ENCODE peak calls at places on chromosomes 12 and 14, in four cellular contexts. H is H9, Z is trophoblast cell, M is neuronal stem cell. F is an unnamed sample.
A peak's percentile ranks its signal among the peaks of the same experiment; 100 is the strongest.

GRCh38 chr14:59190372-59190771 is 1.9 kb downstream of the DAAM1 start:
- DNase-seq in M (peak; percentile 29), H (peak; percentile 73), Z (peak; percentile 12), F (no peak)

GRCh38 chr14:44657688-44658388 is 150.8 kb upstream of the FSCB start:
- DNase-seq in H (no peak), M (peak; percentile 20), Z (peak; percentile 7), F (peak; percentile 52)

GRCh38 chr14:45946251-45946650 is 693.2 kb upstream of the MIS18BP1 start:
- DNase-seq in Z (no peak), H (no peak), M (no peak), F (no peak)

GRCh38 chr12:94276725-94277124 is 128.3 kb downstream of the PLXNC1 start:
- DNase-seq in H (no peak), Z (no peak), M (no peak), F (no peak)

GRCh38 chr12:51923506-51924365 is 16.4 kb downstream of the ACVRL1 start:
- DNase-seq in Z (peak; percentile 61), H (peak; percentile 83), M (no peak), F (no peak)

GRCh38 chr12:131075611-131076010 is 121.9 kb downstream of the ADGRD1 start:
- DNase-seq in M (no peak), Z (no peak), H (peak; percentile 17), F (no peak)

GRCh38 chr14:32559595-32559994 is 230.5 kb downstream of the AKAP6 start:
- DNase-seq in Z (no peak), H (no peak), M (no peak), F (peak; percentile 19)

GRCh38 chr14:28515571-28515970 is 251.0 kb upstream of the FOXG1 start:
- DNase-seq in Z (no peak), H (no peak), M (no peak), F (no peak)

GRCh38 chr14:61780125-61780524 is 17.9 kb downstream of the SNAPC1 start:
- DNase-seq in H (no peak), Z (no peak), M (no peak), F (no peak)

GRCh38 chr12:93497456-93497855 is 30.1 kb downstream of the MRPL42 start:
- DNase-seq in M (no peak), Z (no peak), H (no peak), F (no peak)

GRCh38 chr14:104496095-104496494 is 83.5 kb upstream of the C14orf180 start:
- DNase-seq in H (peak; percentile 8), Z (no peak), M (no peak), F (no peak)

GRCh38 chr12:12282761-12283160 is 15.9 kb upstream of the LRP6 start:
- DNase-seq in Z (peak; percentile 66), M (no peak), H (no peak), F (peak; percentile 74)

GRCh38 chr12:91926810-91927209 is 218.8 kb downstream of the BTG1 start:
- DNase-seq in Z (peak; percentile 17), H (no peak), M (no peak), F (peak; percentile 92)

GRCh38 chr14:75279153-75279738 is 618 bp downstream of the FOS start:
- DNase-seq in M (no peak), Z (no peak), H (no peak), F (peak; percentile 61)

GRCh38 chr12:96606134-96606533 is 116.8 kb downstream of the CFAP54 start:
- DNase-seq in H (no peak), Z (no peak), M (no peak), F (no peak)

GRCh38 chr12:31742891-31743290 is 14.1 kb upstream of the AMN1 start:
- DNase-seq in M (no peak), H (no peak), Z (no peak), F (no peak)

GRCh38 chr14:97331526-97331925 is 534.3 kb downstream of the VRK1 start:
- DNase-seq in Z (peak; percentile 97), M (no peak), H (no peak), F (no peak)

GRCh38 chr14:69600304-69600891 is 11.0 kb upstream of the SUSD6 start:
- DNase-seq in H (no peak), M (no peak), Z (no peak), F (no peak)
- H3K23ac ChIP-seq in H (no peak overlapping the region), M (peak overlapping the region; percentile 73), Z (no peak overlapping the region), F (no peak overlapping the region)

GRCh38 chr12:67048371-67048770 is 220.8 kb upstream of the CAND1 start:
- DNase-seq in M (no peak), H (no peak), Z (peak; percentile 54), F (no peak)

GRCh38 chr12:67046062-67046461 is 223.1 kb upstream of the CAND1 start:
- DNase-seq in H (no peak), Z (peak; percentile 61), M (no peak), F (no peak)

GRCh38 chr12:67043771-67044170 is 225.4 kb upstream of the CAND1 start:
- DNase-seq in M (no peak), Z (no peak), H (no peak), F (no peak)

GRCh38 chr12:67045650-67046049 is 223.5 kb upstream of the CAND1 start:
- DNase-seq in M (no peak), Z (no peak), H (no peak), F (no peak)

DNA sequence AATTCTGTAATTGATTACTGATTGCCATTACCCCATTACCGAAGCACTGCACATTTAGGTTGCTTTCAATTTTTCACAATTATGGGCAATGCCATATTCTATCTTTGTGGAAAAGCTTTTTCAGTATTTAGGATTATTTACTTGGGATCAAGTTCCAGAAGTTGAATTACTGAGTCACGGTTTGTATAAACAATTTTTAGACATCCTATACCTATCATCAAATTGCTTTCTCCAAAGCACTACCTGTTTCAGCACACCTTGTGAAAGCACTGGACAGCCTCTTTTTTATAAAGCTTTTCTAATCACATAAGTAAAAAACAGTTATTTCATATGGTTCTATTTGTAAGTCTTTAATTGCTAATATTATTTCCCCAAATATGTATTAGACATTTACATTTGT is 221.5 kb upstream of the CAND1 start:
- DNase-seq in H (no peak), Z (no peak), M (no peak), F (no peak)
- H2AFZ ChIP-seq in H (no peak overlapping the region), Z (no peak overlapping the region), M (no peak overlapping the region), F (no peak overlapping the region)

GRCh38 chr12:106064622-106065021 is 74.1 kb downstream of the NUAK1 start:
- DNase-seq in Z (no peak), M (no peak), H (no peak), F (no peak)
- H3K23ac ChIP-seq in Z (no peak overlapping the region), M (no peak overlapping the region), H (no peak overlapping the region), F (no peak overlapping the region)

DNA sequence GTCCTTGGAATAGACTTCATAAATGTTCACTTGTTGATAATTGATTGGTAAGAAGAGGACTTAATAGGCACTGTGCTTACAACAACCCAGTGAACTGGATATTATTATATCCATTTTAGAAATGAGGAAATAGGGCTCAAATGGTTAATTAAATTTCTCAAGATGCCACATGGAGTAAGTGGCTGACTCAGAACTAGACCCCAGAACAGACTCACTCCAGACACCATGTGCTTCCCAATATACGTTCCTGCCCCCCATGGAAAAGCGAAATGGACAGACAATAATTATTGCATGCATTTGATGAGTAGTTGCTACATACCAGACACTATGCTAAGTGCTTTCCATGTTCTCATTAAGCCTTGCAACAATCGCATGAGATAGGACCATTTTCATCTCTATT is 895 bp upstream of the ANKS1B start:
- DNase-seq in M (no peak), H (no peak), Z (no peak), F (no peak)
- H2AFZ ChIP-seq in M (peak overlapping the region; percentile 99), H (no peak overlapping the region), Z (no peak overlapping the region), F (no peak overlapping the region)

GRCh38 chr12:25194722-25195055 is 271 bp downstream of the DNAI7 start:
- DNase-seq in M (no peak), H (no peak), Z (no peak), F (no peak)
- H3K23ac ChIP-seq in M (no peak overlapping the region), H (no peak overlapping the region), Z (no peak overlapping the region), F (no peak overlapping the region)

GRCh38 chr12:53231859-53232640 is at the start of gene RARG:
- DNase-seq in H (peak; percentile 79), Z (peak; percentile 60), M (no peak), F (peak; percentile 51)
- H2AFZ ChIP-seq in H (no peak within 1 kb of the TSS), Z (peak within 1 kb of the TSS; percentile 15), M (peak within 1 kb of the TSS; percentile 62), F (peak within 1 kb of the TSS; percentile 48)

GRCh38 chr12:101299346-101299745 is 19.4 kb downstream of the UTP20 start:
- DNase-seq in Z (no peak), M (no peak), H (no peak), F (no peak)

GRCh38 chr12:101298426-101298825 is 18.5 kb downstream of the UTP20 start:
- DNase-seq in M (no peak), H (no peak), Z (peak; percentile 87), F (peak; percentile 6)

GRCh38 chr12:101297661-101298060 is 17.8 kb downstream of the UTP20 start:
- DNase-seq in M (no peak), H (no peak), Z (peak; percentile 42), F (no peak)

GRCh38 chr12:101305226-101305779 is 25.4 kb downstream of the UTP20 start:
- DNase-seq in Z (no peak), H (no peak), M (no peak), F (no peak)

DNA sequence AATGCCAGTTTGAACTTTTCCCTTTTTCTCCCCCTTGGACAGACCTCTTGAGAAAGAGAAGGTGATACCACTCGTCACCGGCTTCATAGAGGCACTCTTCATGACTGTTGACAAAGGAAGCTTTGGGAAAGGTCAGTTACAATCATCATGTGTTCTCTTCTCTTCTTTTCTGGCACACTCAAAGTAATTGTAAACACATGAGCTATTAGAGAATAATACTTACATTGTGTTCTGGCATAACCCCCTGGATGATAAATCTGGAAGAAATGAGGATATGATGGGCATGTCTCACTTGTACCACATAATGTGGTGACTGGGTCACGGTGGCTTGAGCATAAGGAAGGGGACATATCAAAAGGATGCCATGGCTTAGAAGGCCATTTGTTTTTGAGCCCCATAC is 20.0 kb downstream of the UTP20 start:
- DNase-seq in M (no peak), H (no peak), Z (no peak), F (no peak)
- H3K23ac ChIP-seq in M (no peak overlapping the region), H (no peak overlapping the region), Z (no peak overlapping the region), F (no peak overlapping the region)

F was measured in mesenchymal stem cell.